ENCODE peak calls at places on chromosomes 11 and 22, in ten cellular contexts. W is stimulated activated CD4-positive, alpha-beta T cell treated with anti-CD3 and anti-CD28 coated beads, Interleukin-12 subunit alpha, Interleukin-12 subunit beta, amount 100 ng/mL, for 48 hours; M is brain microvascular endothelial cell; O is A172; T is HepG2; R is GM13976; B is RWPE2; J is GM18507; H is A549; E is HT1080. L is an unnamed sample.

GRCh38 chr11:16091862-16092261 is 264.5 kb downstream of the SOX6 start:
- DNase-seq in W (no peak), M (no peak), O (no peak), T (no peak), R (no peak), B (no peak), J (no peak), H (no peak), E (no peak), L (no peak)

GRCh38 chr11:128336203-128336602 is 251.2 kb downstream of the ETS1 start:
- DNase-seq in W (no peak), M (peak), O (peak), T (peak), R (no peak), B (no peak), J (no peak), H (peak), E (peak), L (no peak)

GRCh38 chr11:3223932-3224729 is 5.5 kb upstream of the MRGPRG start:
- DNase-seq in W (no peak), M (no peak), O (no peak), T (no peak), R (no peak), B (no peak), J (no peak), H (no peak), E (no peak), L (no peak)

GRCh38 chr11:66546368-66546965 is at the start of gene ACTN3:
- DNase-seq in W (no peak), M (no peak), O (no peak), T (peak), R (peak), B (no peak), J (no peak), H (peak), E (no peak), L (no peak)

GRCh38 chr22:46049726-46050450 is 72.9 kb upstream of the WNT7B start:
- DNase-seq in W (no peak), M (no peak), O (no peak), T (no peak), R (no peak), B (peak), J (no peak), H (no peak), E (no peak), L (peak)

GRCh38 chr22:37207981-37208380 is 4.3 kb downstream of the SSTR3 start:
- DNase-seq in W (no peak), M (no peak), O (no peak), T (no peak), R (no peak), B (no peak), J (no peak), H (no peak), E (no peak), L (no peak)

GRCh38 chr22:36617694-36618522 is 85.6 kb downstream of the CACNG2 start:
- DNase-seq in W (no peak), M (no peak), O (no peak), T (no peak), R (no peak), B (no peak), J (no peak), H (no peak), E (no peak), L (no peak)

GRCh38 chr11:69012092-69013008 is 696 bp downstream of the MRGPRF start:
- DNase-seq in W (no peak), M (no peak), O (no peak), T (no peak), R (no peak), B (no peak), J (no peak), H (no peak), E (no peak), L (no peak)

GRCh38 chr11:11805228-11805627 is 36.5 kb upstream of the USP47 start:
- DNase-seq in W (no peak), M (no peak), O (no peak), T (no peak), R (no peak), B (no peak), J (no peak), H (no peak), E (no peak), L (no peak)

GRCh38 chr22:44901301-44901700 is 108.5 kb downstream of the PHF21B start:
- DNase-seq in W (no peak), M (no peak), O (no peak), T (no peak), R (no peak), B (no peak), J (no peak), H (peak), E (no peak), L (no peak)

GRCh38 chr11:40290031-40290650 is 1169.3 kb downstream of the LRRC4C start:
- DNase-seq in W (no peak), M (no peak), O (no peak), T (no peak), R (no peak), B (no peak), J (no peak), H (no peak), E (no peak), L (no peak)

GRCh38 chr11:78605296-78605695 is 30.6 kb upstream of the NARS2 start:
- DNase-seq in W (no peak), M (no peak), O (no peak), T (no peak), R (no peak), B (no peak), J (no peak), H (no peak), E (peak), L (no peak)

GRCh38 chr11:1738380-1738779 is 12.0 kb downstream of the IFITM10 start:
- DNase-seq in W (no peak), M (no peak), O (no peak), T (no peak), R (no peak), B (peak), J (no peak), H (no peak), E (no peak), L (peak)

L was measured in chondrocyte.